ENCODE peak calls at places on chromosomes 5 and 9, in nine cellular contexts. R, X, Y, D, K, S, I, Z and V are unnamed samples. For H3K4me1, the result is how much of the 10 kb centered on the place peaks cover.

GRCh38 chr9:98775831-98776441 is 20.4 kb downstream of the ANKS6 start:
- DNase-seq in R (peak), X (no peak), Y (no peak), D (no peak), K (peak), S (peak), I (no peak), Z (no peak), V (no peak)

GRCh38 chr5:88269222-88269771 is 652 bp upstream of the TMEM161B start:
- DNase-seq in R (peak), X (peak), Y (no peak), D (no peak), K (peak), S (peak), I (peak), Z (peak), V (no peak)

GRCh38 chr5:35608881-35609779 is 8.5 kb upstream of the SPEF2 start:
- DNase-seq in R (no peak), X (peak), Y (no peak), D (no peak), K (no peak), S (no peak), I (no peak), Z (no peak), V (no peak)

GRCh38 chr9:134211811-134212460 is 47.6 kb upstream of the RNU6ATAC start:
- DNase-seq in R (no peak), X (no peak), Y (peak), D (no peak), K (no peak), S (no peak), I (no peak), Z (peak), V (no peak)

GRCh38 chr9:124450931-124451661 is 845 bp downstream of the ADGRD2 start:
- DNase-seq in R (no peak), X (no peak), Y (no peak), D (no peak), K (no peak), S (no peak), I (no peak), Z (no peak), V (no peak)

GRCh38 chr5:1217596-1218206 is 7.5 kb upstream of the SLC6A18 start:
- DNase-seq in R (no peak), X (no peak), Y (no peak), D (no peak), K (no peak), S (no peak), I (no peak), Z (no peak), V (no peak)

GRCh38 chr5:1436036-1436435 is 9.2 kb downstream of the SLC6A3 start:
- DNase-seq in R (no peak), X (no peak), Y (no peak), D (no peak), K (no peak), S (no peak), I (no peak), Z (no peak), V (no peak)

GRCh38 chr9:134554750-134555655 is 86.6 kb upstream of the COL5A1 start:
- DNase-seq in R (no peak), X (no peak), Y (peak), D (no peak), K (no peak), S (no peak), I (no peak), Z (no peak), V (no peak)

GRCh38 chr5:92952243-92952642 is 628.8 kb downstream of the NR2F1-AS1 start:
- DNase-seq in R (no peak), X (no peak), Y (no peak), D (no peak), K (no peak), S (no peak), I (no peak), Z (no peak), V (no peak)

GRCh38 chr9:88418715-88419540 is 30.7 kb downstream of the SPIN1 start:
- DNase-seq in R (no peak), X (no peak), Y (no peak), D (no peak), K (no peak), S (no peak), I (no peak), Z (no peak), V (no peak)

GRCh38 chr5:113608113-113608551 is 94.6 kb downstream of the YTHDC2 start:
- DNase-seq in R (no peak), X (no peak), Y (no peak), D (no peak), K (no peak), S (no peak), I (no peak), Z (no peak), V (no peak)

GRCh38 chr5:10331341-10331796 is 22.1 kb upstream of the MARCHF6 start:
- DNase-seq in R (no peak), X (no peak), Y (peak), D (peak), K (peak), S (peak), I (no peak), Z (peak), V (peak)

GRCh38 chr5:168020522-168021294 is 270.7 kb upstream of the WWC1 start:
- DNase-seq in R (no peak), X (no peak), Y (no peak), D (peak), K (no peak), S (no peak), I (no peak), Z (no peak), V (no peak)

GRCh38 chr5:179154991-179155955 is 95.1 kb downstream of the ZNF354C start:
- DNase-seq in R (no peak), X (no peak), Y (peak), D (no peak), K (no peak), S (no peak), I (no peak), Z (no peak), V (no peak)

GRCh38 chr5:113806250-113806649 is 292.8 kb downstream of the YTHDC2 start:
- DNase-seq in R (no peak), X (no peak), Y (no peak), D (no peak), K (no peak), S (no peak), I (no peak), Z (no peak), V (no peak)

GRCh38 chr5:38509185-38509584 is 47.3 kb downstream of the LIFR start:
- DNase-seq in R (no peak), X (no peak), Y (no peak), D (no peak), K (no peak), S (no peak), I (no peak), Z (no peak), V (no peak)

GRCh38 chr5:123125172-123125508 is 36.1 kb downstream of the PRDM6 start:
- DNase-seq in R (no peak), X (no peak), Y (no peak), D (no peak), K (no peak), S (no peak), I (no peak), Z (no peak), V (no peak)

GRCh38 chr5:111720333-111720890 is 36.6 kb downstream of the NREP start:
- DNase-seq in R (no peak), X (no peak), Y (no peak), D (no peak), K (no peak), S (no peak), I (no peak), Z (no peak), V (no peak)

GRCh38 chr5:107539726-107540330 is 130.9 kb downstream of the EFNA5 start:
- DNase-seq in R (no peak), X (no peak), Y (no peak), D (no peak), K (no peak), S (no peak), I (no peak), Z (no peak), V (no peak)

GRCh38 chr9:121294866-121295661 is 27.1 kb downstream of the GSN start:
- DNase-seq in R (no peak), X (no peak), Y (peak), D (peak), K (peak), S (no peak), I (no peak), Z (peak), V (peak)

GRCh38 chr9:128304971-128305288 is 17.3 kb downstream of the TRUB2 start:
- DNase-seq in R (no peak), X (peak), Y (no peak), D (no peak), K (no peak), S (no peak), I (no peak), Z (no peak), V (no peak)

GRCh38 chr5:127298623-127299022 is 8.0 kb downstream of the MEGF10 start:
- DNase-seq in R (no peak), X (no peak), Y (no peak), D (no peak), K (no peak), S (no peak), I (no peak), Z (no peak), V (no peak)

GRCh38 chr5:117455236-117456233 is 880.9 kb upstream of the SEMA6A start:
- DNase-seq in R (no peak), X (peak), Y (no peak), D (no peak), K (peak), S (no peak), I (no peak), Z (no peak), V (peak)

GRCh38 chr9:109403766-109404320 is 83.0 kb upstream of the EPB41L4B start:
- DNase-seq in R (no peak), X (no peak), Y (no peak), D (no peak), K (no peak), S (no peak), I (no peak), Z (no peak), V (no peak)

GRCh38 chr9:22084336-22085035 is 75.4 kb upstream of the CDKN2B start:
- DNase-seq in R (no peak), X (no peak), Y (no peak), D (no peak), K (peak), S (no peak), I (no peak), Z (no peak), V (no peak)

GRCh38 chr5:154858972-154859950 is 834 bp downstream of the CNOT8 start:
- DNase-seq in R (no peak), X (no peak), Y (no peak), D (no peak), K (no peak), S (no peak), I (no peak), Z (no peak), V (no peak)

GRCh38 chr5:65861830-65862241 is 64.5 kb upstream of the ERBIN start:
- DNase-seq in R (no peak), X (no peak), Y (no peak), D (no peak), K (no peak), S (no peak), I (no peak), Z (no peak), V (no peak)

GRCh38 chr5:158777647-158778368 is 321.9 kb downstream of the EBF1 start:
- DNase-seq in R (no peak), X (no peak), Y (no peak), D (no peak), K (no peak), S (no peak), I (no peak), Z (peak), V (no peak)

GRCh38 chr5:59745422-59745863 is 148.1 kb downstream of the PDE4D start:
- DNase-seq in R (peak), X (peak), Y (peak), D (no peak), K (no peak), S (no peak), I (no peak), Z (no peak), V (peak)

GRCh38 chr9:38022995-38023394 is 46.0 kb downstream of the SHB start:
- DNase-seq in R (no peak), X (no peak), Y (no peak), D (no peak), K (no peak), S (no peak), I (no peak), Z (no peak), V (peak)

GRCh38 chr9:124077915-124078572 is 66.5 kb downstream of the LHX2 start:
- DNase-seq in R (no peak), X (no peak), Y (no peak), D (no peak), K (peak), S (no peak), I (no peak), Z (no peak), V (no peak)

GRCh38 chr5:142743677-142744441 is 26.3 kb upstream of the ARHGAP26 start:
- DNase-seq in R (no peak), X (no peak), Y (no peak), D (no peak), K (no peak), S (no peak), I (no peak), Z (no peak), V (no peak)

GRCh38 chr5:136998864-136999263 is 500.3 kb downstream of the SPOCK1 start:
- DNase-seq in R (no peak), X (no peak), Y (no peak), D (no peak), K (no peak), S (no peak), I (no peak), Z (no peak), V (no peak)

GRCh38 chr9:77959803-77960202 is 71.8 kb downstream of the GNAQ start:
- DNase-seq in R (no peak), X (no peak), Y (no peak), D (no peak), K (no peak), S (no peak), I (no peak), Z (no peak), V (no peak)

GRCh38 chr5:36066540-36067210 is at the start of gene UGT3A2:
- DNase-seq in R (no peak), X (no peak), Y (no peak), D (no peak), K (no peak), S (no peak), I (no peak), Z (no peak), V (no peak)

GRCh38 chr9:71758277-71758676 is 10.0 kb downstream of the CEMIP2 start:
- DNase-seq in R (no peak), X (no peak), Y (no peak), D (no peak), K (no peak), S (no peak), I (no peak), Z (no peak), V (no peak)

GRCh38 chr9:88989961-88990570 is 1.2 kb upstream of the S1PR3 start:
- DNase-seq in R (no peak), X (no peak), Y (no peak), D (no peak), K (no peak), S (no peak), I (no peak), Z (no peak), V (no peak)

GRCh38 chr5:160312139-160312959 is at the start of gene CCNJL:
- DNase-seq in R (peak), X (peak), Y (no peak), D (no peak), K (peak), S (peak), I (no peak), Z (peak), V (peak)
- TF ChIP-seq EP300 in R (no peak), X (no peak), Y (no peak), D (no peak), K (no peak), S (no peak), I (no peak), Z (no peak), V (no peak)

DNA sequence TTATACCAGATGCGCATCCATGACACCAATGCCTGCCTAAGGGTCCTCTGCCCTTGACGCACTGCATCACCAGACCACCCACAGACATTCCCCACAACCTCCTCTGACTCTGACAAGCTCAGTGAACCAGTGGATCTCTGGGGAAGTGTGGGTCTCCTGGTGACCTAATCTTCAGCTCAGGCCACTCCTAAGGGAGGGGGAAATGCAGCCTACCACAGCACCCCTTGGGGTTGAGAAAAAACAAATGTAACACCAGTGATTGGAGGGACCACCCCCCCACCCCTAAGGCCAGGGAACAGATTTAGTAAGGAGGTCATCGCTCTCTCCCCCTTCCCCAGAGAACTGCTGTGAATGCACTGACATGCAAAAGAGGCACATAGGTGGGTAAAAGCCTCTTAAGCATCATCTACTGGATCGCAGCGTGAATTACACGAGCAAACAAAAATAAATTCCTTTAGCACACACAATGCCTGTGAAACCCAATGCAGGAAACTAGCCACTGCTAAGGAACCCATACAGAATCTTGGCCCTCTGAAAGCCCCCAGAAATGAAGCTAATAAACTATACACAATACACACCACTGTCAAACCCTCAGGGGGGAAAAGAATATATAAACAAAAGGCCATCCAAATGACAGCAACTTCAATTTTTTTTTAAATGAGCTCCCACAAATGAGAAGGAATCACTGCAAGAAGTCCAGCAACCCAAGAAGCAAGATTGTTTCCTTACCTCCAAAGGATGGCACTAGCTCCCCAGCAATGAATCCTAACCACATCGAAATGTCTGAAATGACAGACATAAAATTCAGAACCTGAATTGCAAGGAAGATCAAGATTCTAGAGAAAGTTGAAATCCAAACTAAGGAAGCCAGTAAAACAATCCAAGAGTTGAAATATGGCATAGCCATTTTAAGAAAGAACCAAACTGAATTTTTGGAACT is 513.7 kb upstream of the PTGER4 start:
- DNase-seq in R (no peak), X (no peak), Y (no peak), D (no peak), K (no peak), S (no peak), I (no peak), Z (no peak), V (no peak)
- TF ChIP-seq POLR2A in R (no peak), X (no peak), Y (no peak), D (no peak), K (no peak), S (no peak), I (no peak), Z (no peak), V (no peak)

GRCh38 chr9:136086951-136087740 is 7.9 kb downstream of the NACC2 start:
- DNase-seq in R (no peak), X (no peak), Y (peak), D (no peak), K (no peak), S (no peak), I (no peak), Z (no peak), V (no peak)
- H3K4me1 ChIP-seq in R (under half), X (half or more), Y (under half), D (under half), K (under half), S (under half), I (under half), Z (under half), V (half or more)

GRCh38 chr5:23089316-23089715 is 236.2 kb upstream of the CDH12 start:
- DNase-seq in R (no peak), X (no peak), Y (no peak), D (no peak), K (no peak), S (no peak), I (no peak), Z (no peak), V (no peak)
- TF ChIP-seq EP300 in R (no peak), X (no peak), Y (no peak), D (no peak), K (no peak), S (no peak), I (no peak), Z (no peak), V (no peak)